ENCODE peak calls at places on chromosomes 5 and 9, in seven cellular contexts. N is HepG2, S is BJ, J is uterus, Y is ovary, M is neural progenitor cell, G is A673. W is an unnamed sample. For H3K27me3, the result is how much of the 10 kb centered on the place peaks cover.

GRCh38 chr5:1268666-1269065 is 26.2 kb downstream of the TERT start:
- DNase-seq in N (no peak), S (no peak), J (no peak), Y (no peak), M (no peak), G (no peak), W (no peak)

GRCh38 chr5:142175461-142176142 is 67.0 kb downstream of the NDFIP1 start:
- DNase-seq in N (no peak), S (no peak), J (no peak), Y (no peak), M (no peak), G (no peak), W (no peak)

GRCh38 chr9:15936316-15936869 is 383.6 kb downstream of the CCDC171 start:
- DNase-seq in N (no peak), S (peak), J (no peak), Y (no peak), M (no peak), G (peak), W (no peak)

GRCh38 chr9:36127652-36128244 is 8.8 kb upstream of the GLIPR2 start:
- DNase-seq in N (no peak), S (no peak), J (no peak), Y (no peak), M (no peak), G (no peak), W (no peak)

GRCh38 chr5:172642511-172642910 is 1.4 kb downstream of the NEURL1B start:
- DNase-seq in N (no peak), S (no peak), J (no peak), Y (no peak), M (no peak), G (no peak), W (no peak)

GRCh38 chr5:115599502-115599901 is 2.8 kb downstream of the TICAM2 start:
- DNase-seq in N (no peak), S (no peak), J (no peak), Y (no peak), M (no peak), G (peak), W (no peak)

GRCh38 chr5:39014544-39014943 is 59.7 kb downstream of the RICTOR start:
- DNase-seq in N (peak), S (peak), J (peak), Y (no peak), M (no peak), G (no peak), W (no peak)

GRCh38 chr5:120806132-120806531 is 342.0 kb downstream of the PRR16 start:
- DNase-seq in N (no peak), S (no peak), J (no peak), Y (no peak), M (no peak), G (peak), W (no peak)

GRCh38 chr9:71249729-71250317 is 128.4 kb upstream of the TRPM3 start:
- DNase-seq in N (peak), S (peak), J (no peak), Y (no peak), M (peak), G (peak), W (peak)

GRCh38 chr5:141613344-141613743 is 5.5 kb downstream of the DIAPH1 start:
- DNase-seq in N (no peak), S (no peak), J (no peak), Y (no peak), M (no peak), G (no peak), W (no peak)

DNA sequence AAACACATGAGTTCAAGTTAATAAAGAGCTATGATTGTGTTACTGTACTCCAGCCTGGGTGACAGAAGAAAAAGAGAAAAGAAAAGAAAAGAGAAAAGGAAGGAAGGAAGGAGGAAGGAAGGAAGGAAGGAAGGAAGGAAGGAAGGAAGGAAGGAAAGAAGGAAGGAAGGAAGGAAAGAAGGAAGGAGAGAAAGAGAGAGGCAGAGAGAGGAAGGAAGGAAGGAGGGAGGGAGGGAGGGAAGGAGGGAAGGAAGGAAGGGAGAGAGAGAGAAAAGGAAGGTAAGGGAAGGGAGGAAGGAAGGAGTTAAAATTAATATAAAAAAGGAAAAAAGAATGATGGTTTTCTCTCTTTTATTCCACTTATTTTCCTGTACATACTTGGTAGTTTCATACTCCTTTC is 89.5 kb upstream of the ZBTB43 start:
- DNase-seq in N (no peak), S (no peak), J (no peak), Y (no peak), M (no peak), G (no peak), W (no peak)
- H3K27me3 ChIP-seq in N (under half), S (under half), J (under half), Y (under half), M (half or more), G (under half), W (under half)

GRCh38 chr9:88784960-88785359 is 206.3 kb upstream of the S1PR3 start:
- DNase-seq in N (no peak), S (no peak), J (no peak), Y (no peak), M (no peak), G (no peak), W (no peak)

GRCh38 chr9:88782931-88783451 is 208.3 kb upstream of the S1PR3 start:
- DNase-seq in N (no peak), S (no peak), J (no peak), Y (no peak), M (peak), G (no peak), W (no peak)

GRCh38 chr9:88783613-88784230 is 207.5 kb upstream of the S1PR3 start:
- DNase-seq in N (no peak), S (no peak), J (no peak), Y (no peak), M (peak), G (no peak), W (no peak)

GRCh38 chr9:88789785-88790184 is 201.5 kb upstream of the S1PR3 start:
- DNase-seq in N (no peak), S (no peak), J (no peak), Y (no peak), M (no peak), G (no peak), W (no peak)

GRCh38 chr9:88786291-88787054 is 204.8 kb upstream of the S1PR3 start:
- DNase-seq in N (no peak), S (no peak), J (no peak), Y (no peak), M (no peak), G (no peak), W (no peak)
- H3K4me3 ChIP-seq in N (no peak), S (no peak), J (no peak), Y (no peak), M (no peak), G (no peak), W (no peak)

GRCh38 chr5:179135006-179135405 is 74.8 kb downstream of the ZNF354C start:
- DNase-seq in N (no peak), S (no peak), J (no peak), Y (no peak), M (no peak), G (no peak), W (no peak)
- H3K27me3 ChIP-seq in N (under half), S (under half), J (under half), Y (under half), M (under half), G (under half), W (under half)

DNA sequence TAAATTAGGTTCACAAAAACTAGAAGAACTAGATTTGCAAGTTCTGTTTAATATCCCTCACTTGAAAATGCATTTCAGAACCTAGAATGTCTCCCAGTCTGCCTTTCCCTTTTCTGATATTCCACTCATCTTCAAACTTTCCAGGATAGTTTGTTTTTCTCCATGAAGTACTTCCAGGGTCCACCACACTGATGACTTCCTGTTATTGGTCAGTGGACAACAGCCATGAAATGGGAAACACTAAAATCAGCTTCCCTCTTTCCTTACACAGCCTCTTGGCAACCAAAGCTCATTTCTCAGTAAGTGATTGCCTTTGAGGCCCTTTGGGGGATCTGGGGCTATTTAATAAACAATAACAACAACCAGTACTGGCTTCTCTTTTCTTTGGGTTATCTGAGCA is 68.6 kb downstream of the SERINC5 start:
- DNase-seq in N (no peak), S (no peak), J (no peak), Y (peak), M (no peak), G (no peak), W (no peak)
- H3K4me3 ChIP-seq in N (no peak), S (no peak), J (no peak), Y (no peak), M (no peak), G (no peak), W (no peak)